ENCODE peak calls at places on chromosomes 2 and 18, in five cellular contexts. P is coronary artery, D is GM12864, K is GM13977, Y is astrocyte of the spinal cord. A is an unnamed sample.

GRCh38 chr18:10140928-10141327 is 227.1 kb downstream of the VAPA start:
- DNase-seq in P (no peak), D (no peak), K (no peak), Y (no peak), A (no peak)

GRCh38 chr2:207530160-207531023 is 630 bp downstream of the CREB1 start:
- DNase-seq in P (no peak), D (no peak), K (peak), Y (peak), A (peak)

GRCh38 chr2:209368924-209369323 is 54.9 kb upstream of the MAP2 start:
- DNase-seq in P (no peak), D (no peak), K (no peak), Y (peak), A (peak)

GRCh38 chr2:191013617-191013875 is 425 bp downstream of the STAT1 start:
- DNase-seq in P (no peak), D (no peak), K (no peak), Y (no peak), A (no peak)

GRCh38 chr2:100427627-100428258 is 10.3 kb upstream of the CHST10 start:
- DNase-seq in P (no peak), D (no peak), K (peak), Y (peak), A (peak)

GRCh38 chr2:104870249-104870816 is 16.4 kb downstream of the POU3F3 start:
- DNase-seq in P (no peak), D (no peak), K (no peak), Y (no peak), A (no peak)

GRCh38 chr2:199460808-199461454 is 3.2 kb upstream of the SATB2 start:
- DNase-seq in P (no peak), D (no peak), K (no peak), Y (peak), A (no peak)

GRCh38 chr2:9912468-9912867 is 39.0 kb upstream of the GRHL1 start:
- DNase-seq in P (no peak), D (no peak), K (no peak), Y (no peak), A (no peak)

GRCh38 chr18:78913395-78913794 is 66.2 kb upstream of the SALL3 start:
- DNase-seq in P (peak), D (no peak), K (no peak), Y (no peak), A (no peak)

GRCh38 chr18:22167471-22168151 is 1.8 kb upstream of the GATA6 start:
- DNase-seq in P (no peak), D (no peak), K (peak), Y (peak), A (no peak)

GRCh38 chr2:147373800-147374409 is 470.9 kb upstream of the ACVR2A start:
- DNase-seq in P (no peak), D (no peak), K (no peak), Y (no peak), A (no peak)

GRCh38 chr2:230930149-230930780 is 5.2 kb upstream of the GPR55 start:
- DNase-seq in P (peak), D (no peak), K (no peak), Y (no peak), A (no peak)

GRCh38 chr2:25982968-25983280 is 627 bp upstream of the KIF3C start:
- DNase-seq in P (no peak), D (no peak), K (no peak), Y (no peak), A (no peak)

GRCh38 chr2:74387346-74387745 is 7.2 kb upstream of the DCTN1 start:
- DNase-seq in P (no peak), D (no peak), K (no peak), Y (peak), A (no peak)

GRCh38 chr2:59830601-59831000 is 722.9 kb downstream of the BCL11A start:
- DNase-seq in P (no peak), D (no peak), K (no peak), Y (no peak), A (no peak)

GRCh38 chr18:23238152-23238531 is 102.9 kb downstream of the CABLES1 start:
- DNase-seq in P (peak), D (no peak), K (no peak), Y (peak), A (no peak)

GRCh38 chr2:173187911-173188788 is 112.5 kb downstream of the MAP3K20 start:
- DNase-seq in P (no peak), D (no peak), K (no peak), Y (peak), A (no peak)

GRCh38 chr2:191051825-191052778 is 38.1 kb upstream of the STAT1 start:
- DNase-seq in P (no peak), D (no peak), K (peak), Y (peak), A (no peak)

GRCh38 chr2:167114018-167114417 is 225.7 kb downstream of the XIRP2 start:
- DNase-seq in P (no peak), D (no peak), K (no peak), Y (no peak), A (no peak)

GRCh38 chr18:49563130-49563540 is 1.3 kb downstream of the LIPG start:
- DNase-seq in P (no peak), D (no peak), K (no peak), Y (no peak), A (no peak)

GRCh38 chr2:85433511-85434089 is 15.1 kb downstream of the SH2D6 start:
- DNase-seq in P (peak), D (no peak), K (no peak), Y (peak), A (peak)

GRCh38 chr2:195562624-195563566 is 94.1 kb upstream of the SLC39A10 start:
- DNase-seq in P (no peak), D (no peak), K (peak), Y (no peak), A (no peak)

GRCh38 chr2:241391892-241392665 is 36.0 kb downstream of the FARP2 start:
- DNase-seq in P (no peak), D (no peak), K (no peak), Y (peak), A (peak)
- TF ChIP-seq CTCF in P (no peak), D (peak), K (peak), Y (peak), A (peak)

GRCh38 chr2:37319754-37320609 is 4.7 kb downstream of the PRKD3 start:
- DNase-seq in P (no peak), D (no peak), K (no peak), Y (no peak), A (no peak)

GRCh38 chr2:37317746-37318145 is 6.9 kb downstream of the PRKD3 start:
- DNase-seq in P (no peak), D (no peak), K (no peak), Y (no peak), A (no peak)

GRCh38 chr2:37315364-37315763 is 9.3 kb downstream of the PRKD3 start:
- DNase-seq in P (no peak), D (no peak), K (no peak), Y (no peak), A (no peak)

GRCh38 chr2:37318401-37318800 is 6.2 kb downstream of the PRKD3 start:
- DNase-seq in P (no peak), D (peak), K (peak), Y (peak), A (no peak)

GRCh38 chr2:37316181-37316580 is 8.5 kb downstream of the PRKD3 start:
- DNase-seq in P (no peak), D (no peak), K (no peak), Y (no peak), A (no peak)
- TF ChIP-seq CTCF in P (no peak), D (no peak), K (no peak), Y (no peak), A (no peak)

GRCh38 chr2:219540784-219541504 is 2.7 kb downstream of the CHPF start:
- DNase-seq in P (no peak), D (no peak), K (no peak), Y (no peak), A (no peak)
- TF ChIP-seq CTCF in P (no peak), D (no peak), K (peak), Y (no peak), A (no peak)

DNA sequence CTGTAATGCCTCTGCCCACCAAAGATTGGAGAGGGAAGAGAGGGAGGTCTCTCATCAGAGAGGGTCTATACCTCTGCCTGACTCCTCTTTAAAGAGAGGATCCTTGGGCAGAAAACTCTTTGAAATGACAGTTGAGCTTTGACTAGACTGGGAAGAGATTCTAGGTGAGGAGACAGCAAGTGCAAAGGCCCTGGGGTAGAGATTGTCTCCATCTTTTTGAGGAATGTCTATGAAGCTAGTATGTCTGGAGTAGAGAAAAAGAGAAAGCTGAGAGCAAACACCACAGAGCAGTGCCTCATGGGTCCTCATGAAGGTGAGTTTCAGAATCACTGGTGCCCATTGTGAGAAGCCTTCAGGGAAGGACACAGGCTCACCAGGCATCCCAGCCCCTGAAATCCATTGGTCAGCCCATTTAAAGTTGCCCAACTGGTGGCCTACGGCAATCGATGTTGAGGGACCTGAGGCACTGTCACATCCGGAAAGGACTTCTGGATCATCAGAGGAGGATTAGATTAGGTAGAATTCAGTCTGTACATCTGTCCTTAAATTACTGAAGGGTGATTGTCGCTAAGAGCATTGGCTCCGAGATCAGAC is 31.5 kb downstream of the LBH start:
- DNase-seq in P (peak), D (no peak), K (no peak), Y (no peak), A (no peak)
- TF ChIP-seq CTCF in P (no peak), D (no peak), K (no peak), Y (no peak), A (no peak)

A was measured in upper lobe of left lung.